ENCODE peak calls at places on chromosomes 6 and 20, in nine cellular contexts. One of them, this sample, is unnamed.

GRCh38 chr6:36436466-36436865 is 6.2 kb downstream of the PXT1 start:
- DNase-seq in A549: no peak
- DNase-seq in astrocyte of the cerebellum: no peak
- DNase-seq in upper lobe of right lung: no peak
- DNase-seq in neural crest cell: no peak
- DNase-seq in suprapubic skin: no peak
- DNase-seq in neural progenitor cell: no peak
- DNase-seq in lower lobe of right lung: no peak
- DNase-seq in left lung: no peak
- DNase-seq in this sample: no peak

GRCh38 chr20:31663838-31664695 is 26.4 kb downstream of the COX4I2 start:
- DNase-seq in A549: peak
- DNase-seq in astrocyte of the cerebellum: no peak
- DNase-seq in upper lobe of right lung: peak
- DNase-seq in neural crest cell: no peak
- DNase-seq in suprapubic skin: no peak
- DNase-seq in neural progenitor cell: no peak
- DNase-seq in lower lobe of right lung: peak
- DNase-seq in left lung: no peak
- DNase-seq in this sample: peak

GRCh38 chr6:135826225-135826804 is 25.2 kb upstream of the PDE7B start:
- DNase-seq in A549: no peak
- DNase-seq in astrocyte of the cerebellum: no peak
- DNase-seq in upper lobe of right lung: no peak
- DNase-seq in neural crest cell: no peak
- DNase-seq in suprapubic skin: no peak
- DNase-seq in neural progenitor cell: peak
- DNase-seq in lower lobe of right lung: no peak
- DNase-seq in left lung: no peak
- DNase-seq in this sample: no peak

GRCh38 chr6:111113731-111114438 is 26.6 kb downstream of the SLC16A10 start:
- DNase-seq in A549: peak
- DNase-seq in astrocyte of the cerebellum: peak
- DNase-seq in upper lobe of right lung: no peak
- DNase-seq in neural crest cell: no peak
- DNase-seq in suprapubic skin: peak
- DNase-seq in neural progenitor cell: peak
- DNase-seq in lower lobe of right lung: no peak
- DNase-seq in left lung: no peak
- DNase-seq in this sample: no peak

GRCh38 chr6:37913210-37913609 is 93.7 kb downstream of the ZFAND3 start:
- DNase-seq in A549: no peak
- DNase-seq in astrocyte of the cerebellum: no peak
- DNase-seq in upper lobe of right lung: no peak
- DNase-seq in neural crest cell: no peak
- DNase-seq in suprapubic skin: no peak
- DNase-seq in neural progenitor cell: no peak
- DNase-seq in lower lobe of right lung: no peak
- DNase-seq in left lung: no peak
- DNase-seq in this sample: no peak

GRCh38 chr6:39992861-39993622 is 58.8 kb upstream of the MOCS1 start:
- DNase-seq in A549: no peak
- DNase-seq in astrocyte of the cerebellum: no peak
- DNase-seq in upper lobe of right lung: no peak
- DNase-seq in neural crest cell: no peak
- DNase-seq in suprapubic skin: no peak
- DNase-seq in neural progenitor cell: no peak
- DNase-seq in lower lobe of right lung: no peak
- DNase-seq in left lung: no peak
- DNase-seq in this sample: no peak

GRCh38 chr20:7772376-7772775 is 167.9 kb downstream of the HAO1 start:
- DNase-seq in A549: peak
- DNase-seq in astrocyte of the cerebellum: no peak
- DNase-seq in upper lobe of right lung: no peak
- DNase-seq in neural crest cell: no peak
- DNase-seq in suprapubic skin: no peak
- DNase-seq in neural progenitor cell: no peak
- DNase-seq in lower lobe of right lung: no peak
- DNase-seq in left lung: no peak
- DNase-seq in this sample: no peak

GRCh38 chr20:24389686-24390085 is 79.7 kb upstream of the SYNDIG1 start:
- DNase-seq in A549: no peak
- DNase-seq in astrocyte of the cerebellum: no peak
- DNase-seq in upper lobe of right lung: no peak
- DNase-seq in neural crest cell: no peak
- DNase-seq in suprapubic skin: no peak
- DNase-seq in neural progenitor cell: no peak
- DNase-seq in lower lobe of right lung: peak
- DNase-seq in left lung: no peak
- DNase-seq in this sample: no peak

GRCh38 chr6:72654101-72654618 is 32.3 kb downstream of the KCNQ5 start:
- DNase-seq in A549: no peak
- DNase-seq in astrocyte of the cerebellum: no peak
- DNase-seq in upper lobe of right lung: no peak
- DNase-seq in neural crest cell: no peak
- DNase-seq in suprapubic skin: no peak
- DNase-seq in neural progenitor cell: no peak
- DNase-seq in lower lobe of right lung: no peak
- DNase-seq in left lung: no peak
- DNase-seq in this sample: no peak

GRCh38 chr6:112938656-112939055 is 591.5 kb downstream of the RFPL4B start:
- DNase-seq in A549: no peak
- DNase-seq in astrocyte of the cerebellum: no peak
- DNase-seq in upper lobe of right lung: no peak
- DNase-seq in neural crest cell: no peak
- DNase-seq in suprapubic skin: no peak
- DNase-seq in neural progenitor cell: no peak
- DNase-seq in lower lobe of right lung: no peak
- DNase-seq in left lung: no peak
- DNase-seq in this sample: no peak

GRCh38 chr6:5541751-5542432 is 280.6 kb downstream of the FARS2 start:
- DNase-seq in A549: peak
- DNase-seq in astrocyte of the cerebellum: no peak
- DNase-seq in upper lobe of right lung: no peak
- DNase-seq in neural crest cell: no peak
- DNase-seq in suprapubic skin: no peak
- DNase-seq in neural progenitor cell: no peak
- DNase-seq in lower lobe of right lung: no peak
- DNase-seq in left lung: no peak
- DNase-seq in this sample: no peak

GRCh38 chr6:44004625-44005506 is 122.4 kb downstream of the MRPL14 start:
- DNase-seq in A549: peak
- DNase-seq in astrocyte of the cerebellum: no peak
- DNase-seq in upper lobe of right lung: peak
- DNase-seq in neural crest cell: no peak
- DNase-seq in suprapubic skin: peak
- DNase-seq in neural progenitor cell: no peak
- DNase-seq in lower lobe of right lung: no peak
- DNase-seq in left lung: no peak
- DNase-seq in this sample: peak

GRCh38 chr6:111944541-111944940 is 71.3 kb upstream of the FYN start:
- DNase-seq in A549: no peak
- DNase-seq in astrocyte of the cerebellum: no peak
- DNase-seq in upper lobe of right lung: no peak
- DNase-seq in neural crest cell: no peak
- DNase-seq in suprapubic skin: no peak
- DNase-seq in neural progenitor cell: no peak
- DNase-seq in lower lobe of right lung: no peak
- DNase-seq in left lung: no peak
- DNase-seq in this sample: no peak

GRCh38 chr6:136646377-136646776 is 96.2 kb upstream of the MAP7 start:
- DNase-seq in A549: no peak
- DNase-seq in astrocyte of the cerebellum: no peak
- DNase-seq in upper lobe of right lung: no peak
- DNase-seq in neural crest cell: no peak
- DNase-seq in suprapubic skin: no peak
- DNase-seq in neural progenitor cell: no peak
- DNase-seq in lower lobe of right lung: no peak
- DNase-seq in left lung: no peak
- DNase-seq in this sample: no peak

GRCh38 chr6:107264357-107264831 is 149.1 kb upstream of the BEND3 start:
- DNase-seq in A549: peak
- DNase-seq in astrocyte of the cerebellum: no peak
- DNase-seq in upper lobe of right lung: no peak
- DNase-seq in neural crest cell: no peak
- DNase-seq in suprapubic skin: no peak
- DNase-seq in neural progenitor cell: no peak
- DNase-seq in lower lobe of right lung: no peak
- DNase-seq in left lung: no peak
- DNase-seq in this sample: peak

GRCh38 chr6:12288211-12288618 is 1.9 kb upstream of the EDN1 start:
- DNase-seq in A549: peak
- DNase-seq in astrocyte of the cerebellum: no peak
- DNase-seq in upper lobe of right lung: peak
- DNase-seq in neural crest cell: no peak
- DNase-seq in suprapubic skin: no peak
- DNase-seq in neural progenitor cell: no peak
- DNase-seq in lower lobe of right lung: peak
- DNase-seq in left lung: peak
- DNase-seq in this sample: peak

DNA sequence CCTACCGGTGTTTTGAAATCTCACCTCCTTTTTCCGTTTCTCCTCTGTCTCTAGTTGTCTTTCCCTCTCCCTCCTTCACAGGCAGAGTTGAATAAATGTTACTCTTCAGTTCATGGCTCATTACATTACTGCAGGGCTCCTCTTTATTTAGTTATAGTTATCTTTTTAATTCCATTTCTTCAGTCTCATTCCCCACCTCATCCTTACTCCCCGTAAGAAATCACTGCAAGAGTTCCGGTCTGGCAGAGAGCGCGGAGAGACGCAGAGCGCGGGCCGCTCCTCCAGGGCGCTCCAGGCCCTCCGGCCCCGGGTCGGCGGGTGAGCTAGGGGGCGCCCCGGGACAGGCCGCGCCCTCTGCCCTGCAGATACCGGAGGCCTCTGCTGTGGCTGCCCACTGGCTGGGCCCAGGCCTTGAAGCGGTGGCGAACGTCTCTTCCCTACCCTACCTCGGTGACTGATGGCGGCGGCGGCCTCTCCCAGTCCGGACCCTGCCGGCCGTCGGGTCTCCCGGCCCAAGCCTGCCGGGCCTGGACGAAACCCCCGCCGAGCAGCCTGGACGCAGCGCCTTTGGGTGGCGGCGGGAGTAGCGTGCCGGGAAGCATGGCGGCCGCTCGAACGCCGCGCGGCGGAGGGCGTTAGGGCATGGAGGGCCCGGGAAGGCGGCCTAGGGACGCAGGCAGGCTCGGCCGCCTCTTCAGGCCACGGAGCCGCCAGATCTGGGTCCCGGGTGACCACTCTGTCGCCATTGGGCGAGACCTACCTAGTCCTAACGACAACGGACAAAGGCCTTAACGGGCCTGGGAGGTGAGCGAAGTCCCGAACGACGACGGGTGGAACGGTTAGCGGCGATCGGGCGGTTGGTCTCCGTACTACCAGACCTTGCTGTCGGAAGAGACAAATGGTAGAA is 16.4 kb upstream of the HMGN4 start:
- DNase-seq in A549: peak
- DNase-seq in astrocyte of the cerebellum: no peak
- DNase-seq in upper lobe of right lung: peak
- DNase-seq in neural crest cell: peak
- DNase-seq in suprapubic skin: peak
- DNase-seq in neural progenitor cell: peak
- DNase-seq in lower lobe of right lung: peak
- DNase-seq in left lung: peak
- DNase-seq in this sample: peak
- TF ChIP-seq CTCF in A549: peak
- TF ChIP-seq CTCF in astrocyte of the cerebellum: peak
- TF ChIP-seq CTCF in upper lobe of right lung: peak
- TF ChIP-seq CTCF in neural crest cell: peak
- TF ChIP-seq CTCF in suprapubic skin: peak
- TF ChIP-seq CTCF in neural progenitor cell: peak
- TF ChIP-seq CTCF in lower lobe of right lung: peak
- TF ChIP-seq CTCF in left lung: peak
- TF ChIP-seq CTCF in this sample: peak

DNA sequence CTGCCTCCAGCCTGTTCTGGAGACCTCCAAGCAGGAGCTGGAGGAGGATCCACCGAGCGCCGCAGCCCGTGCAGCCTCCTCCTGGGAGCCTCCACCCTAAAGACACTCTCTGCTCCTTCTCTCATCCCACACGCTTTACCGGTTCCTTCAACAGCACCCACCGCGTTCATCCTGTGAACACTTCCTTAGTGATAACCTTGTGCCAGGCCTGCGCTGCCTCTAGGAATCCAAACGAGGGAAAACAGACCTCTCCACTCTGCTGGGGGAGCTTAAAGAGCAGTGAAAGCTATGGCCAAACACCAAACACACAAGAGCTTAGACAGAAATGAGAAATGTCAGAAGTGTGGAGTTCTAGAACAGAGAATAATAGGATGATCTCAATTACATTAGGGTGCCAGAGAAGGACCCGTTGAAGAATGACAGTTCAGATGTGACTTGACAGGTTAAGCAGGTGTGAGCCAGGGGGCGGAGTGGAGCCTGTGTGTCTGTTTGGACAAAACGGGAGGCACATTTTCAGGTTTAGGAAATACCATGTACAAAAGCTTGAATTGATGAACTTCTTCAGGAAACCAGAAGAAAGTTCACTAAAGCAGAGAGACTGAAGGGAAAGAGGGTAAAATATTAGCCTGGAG is 28.5 kb upstream of the HLA-DRB5 start:
- DNase-seq in A549: no peak
- DNase-seq in astrocyte of the cerebellum: no peak
- DNase-seq in upper lobe of right lung: no peak
- DNase-seq in neural crest cell: no peak
- DNase-seq in suprapubic skin: no peak
- DNase-seq in neural progenitor cell: no peak
- DNase-seq in lower lobe of right lung: no peak
- DNase-seq in left lung: no peak
- DNase-seq in this sample: no peak
- TF ChIP-seq CTCF in A549: no peak
- TF ChIP-seq CTCF in astrocyte of the cerebellum: no peak
- TF ChIP-seq CTCF in upper lobe of right lung: no peak
- TF ChIP-seq CTCF in neural crest cell: no peak
- TF ChIP-seq CTCF in suprapubic skin: no peak
- TF ChIP-seq CTCF in neural progenitor cell: no peak
- TF ChIP-seq CTCF in lower lobe of right lung: no peak
- TF ChIP-seq CTCF in left lung: no peak
- TF ChIP-seq CTCF in this sample: no peak

GRCh38 chr6:56772737-56773184 is 130.1 kb upstream of the DST start:
- DNase-seq in A549: peak
- DNase-seq in astrocyte of the cerebellum: peak
- DNase-seq in upper lobe of right lung: no peak
- DNase-seq in neural crest cell: no peak
- DNase-seq in suprapubic skin: no peak
- DNase-seq in neural progenitor cell: peak
- DNase-seq in lower lobe of right lung: no peak
- DNase-seq in left lung: no peak
- DNase-seq in this sample: peak
- TF ChIP-seq CTCF in A549: no peak
- TF ChIP-seq CTCF in astrocyte of the cerebellum: no peak
- TF ChIP-seq CTCF in upper lobe of right lung: no peak
- TF ChIP-seq CTCF in neural crest cell: no peak
- TF ChIP-seq CTCF in suprapubic skin: no peak
- TF ChIP-seq CTCF in neural progenitor cell: no peak
- TF ChIP-seq CTCF in lower lobe of right lung: no peak
- TF ChIP-seq CTCF in left lung: no peak
- TF ChIP-seq CTCF in this sample: no peak

GRCh38 chr6:98516869-98517268 is 317.5 kb upstream of the POU3F2 start:
- DNase-seq in A549: no peak
- DNase-seq in astrocyte of the cerebellum: no peak
- DNase-seq in upper lobe of right lung: no peak
- DNase-seq in neural crest cell: no peak
- DNase-seq in suprapubic skin: no peak
- DNase-seq in neural progenitor cell: peak
- DNase-seq in lower lobe of right lung: no peak
- DNase-seq in left lung: no peak
- DNase-seq in this sample: no peak

GRCh38 chr6:98514073-98514720 is 320.2 kb upstream of the POU3F2 start:
- DNase-seq in A549: no peak
- DNase-seq in astrocyte of the cerebellum: no peak
- DNase-seq in upper lobe of right lung: no peak
- DNase-seq in neural crest cell: no peak
- DNase-seq in suprapubic skin: no peak
- DNase-seq in neural progenitor cell: no peak
- DNase-seq in lower lobe of right lung: no peak
- DNase-seq in left lung: no peak
- DNase-seq in this sample: no peak
- TF ChIP-seq CTCF in A549: no peak
- TF ChIP-seq CTCF in astrocyte of the cerebellum: no peak
- TF ChIP-seq CTCF in upper lobe of right lung: no peak
- TF ChIP-seq CTCF in neural crest cell: no peak
- TF ChIP-seq CTCF in suprapubic skin: no peak
- TF ChIP-seq CTCF in neural progenitor cell: peak
- TF ChIP-seq CTCF in lower lobe of right lung: no peak
- TF ChIP-seq CTCF in left lung: no peak
- TF ChIP-seq CTCF in this sample: no peak